ENCODE peak calls at places on chromosomes 3 and 15, in seven cellular contexts. F is NCI-H1105; U is type B pancreatic cell; D is skeletal muscle cell; P is IMR-90; Y is psoas muscle; W is activated CD8-positive, alpha-beta memory T cell treated with anti-CD3 and anti-CD28 coated beads for 48 hours. M is an unnamed sample.

GRCh38 chr3:154060606-154061380 is 60.4 kb upstream of the ARHGEF26 start:
- DNase-seq in F (no peak), Y (no peak), P (peak), D (peak), W (no peak), U (no peak), M (no peak)

GRCh38 chr3:194031867-194032635 is 103.9 kb upstream of the HES1 start:
- DNase-seq in D (no peak), F (no peak), U (no peak), P (no peak), Y (no peak), W (no peak), M (no peak)

GRCh38 chr3:9037113-9037715 is 73.9 kb upstream of the RAD18 start:
- DNase-seq in D (no peak), W (no peak), P (no peak), Y (no peak), U (no peak), F (no peak), M (no peak)

GRCh38 chr3:188323067-188323842 is 169.3 kb downstream of the LPP start:
- DNase-seq in U (no peak), W (no peak), Y (no peak), F (no peak), D (no peak), P (no peak), M (no peak)

GRCh38 chr3:133490468-133491351 is 82.8 kb upstream of the CDV3 start:
- DNase-seq in P (no peak), Y (no peak), D (no peak), W (peak), U (no peak), F (no peak), M (no peak)

GRCh38 chr3:52231502-52232278 is 6.2 kb upstream of the TLR9 start:
- DNase-seq in Y (peak), P (peak), U (peak), W (peak), D (no peak), F (peak), M (no peak)

GRCh38 chr15:39869858-39870515 is 50.1 kb downstream of the GPR176 start:
- DNase-seq in F (no peak), W (no peak), P (no peak), Y (no peak), U (no peak), D (no peak), M (no peak)

GRCh38 chr3:196159952-196160804 is 51.0 kb downstream of the ZDHHC19 start:
- DNase-seq in U (no peak), P (peak), Y (no peak), W (no peak), D (peak), F (no peak), M (no peak)

GRCh38 chr3:82641701-82642100 is 880.3 kb upstream of the GBE1 start:
- DNase-seq in Y (no peak), F (no peak), W (no peak), P (no peak), D (no peak), U (no peak), M (no peak)

M was measured in AG04450.